ENCODE peak calls at places on chromosomes 11 and 22, in eight cellular contexts. V, J, B, E, L, G, Y and R are unnamed samples.

GRCh38 chr11:119717839-119718534 is 11.0 kb downstream of the NECTIN1 start:
- DNase-seq in V (no peak), J (no peak), B (no peak), E (no peak), L (no peak), G (no peak), Y (no peak), R (no peak)

GRCh38 chr11:117300301-117300700 is 9.2 kb downstream of the BACE1-AS start:
- DNase-seq in V (peak), J (peak), B (no peak), E (peak), L (peak), G (no peak), Y (peak), R (no peak)

GRCh38 chr22:50085211-50085999 is at the start of gene MLC1:
- DNase-seq in V (no peak), J (no peak), B (no peak), E (no peak), L (peak), G (no peak), Y (no peak), R (no peak)

GRCh38 chr11:134535029-134536025 is 123.3 kb upstream of the B3GAT1 start:
- DNase-seq in V (no peak), J (peak), B (no peak), E (no peak), L (no peak), G (no peak), Y (no peak), R (peak)

GRCh38 chr11:118625976-118626375 is 18.6 kb downstream of the PHLDB1 start:
- DNase-seq in V (no peak), J (no peak), B (no peak), E (no peak), L (no peak), G (no peak), Y (no peak), R (no peak)

GRCh38 chr22:45533731-45534130 is 31.0 kb downstream of the FBLN1 start:
- DNase-seq in V (no peak), J (no peak), B (no peak), E (no peak), L (no peak), G (no peak), Y (no peak), R (no peak)

GRCh38 chr22:40175571-40176105 is 2.1 kb upstream of the TNRC6B start:
- DNase-seq in V (peak), J (no peak), B (no peak), E (no peak), L (no peak), G (peak), Y (no peak), R (no peak)

GRCh38 chr22:46373166-46373565 is 37.7 kb downstream of the TRMU start:
- DNase-seq in V (no peak), J (no peak), B (no peak), E (peak), L (no peak), G (peak), Y (peak), R (no peak)

GRCh38 chr11:74255741-74256369 is 55.6 kb downstream of the P4HA3 start:
- DNase-seq in V (peak), J (peak), B (no peak), E (peak), L (peak), G (peak), Y (peak), R (no peak)

GRCh38 chr11:29612423-29612822 is 404.4 kb downstream of the KCNA4 start:
- DNase-seq in V (no peak), J (no peak), B (no peak), E (no peak), L (no peak), G (no peak), Y (no peak), R (no peak)

DNA sequence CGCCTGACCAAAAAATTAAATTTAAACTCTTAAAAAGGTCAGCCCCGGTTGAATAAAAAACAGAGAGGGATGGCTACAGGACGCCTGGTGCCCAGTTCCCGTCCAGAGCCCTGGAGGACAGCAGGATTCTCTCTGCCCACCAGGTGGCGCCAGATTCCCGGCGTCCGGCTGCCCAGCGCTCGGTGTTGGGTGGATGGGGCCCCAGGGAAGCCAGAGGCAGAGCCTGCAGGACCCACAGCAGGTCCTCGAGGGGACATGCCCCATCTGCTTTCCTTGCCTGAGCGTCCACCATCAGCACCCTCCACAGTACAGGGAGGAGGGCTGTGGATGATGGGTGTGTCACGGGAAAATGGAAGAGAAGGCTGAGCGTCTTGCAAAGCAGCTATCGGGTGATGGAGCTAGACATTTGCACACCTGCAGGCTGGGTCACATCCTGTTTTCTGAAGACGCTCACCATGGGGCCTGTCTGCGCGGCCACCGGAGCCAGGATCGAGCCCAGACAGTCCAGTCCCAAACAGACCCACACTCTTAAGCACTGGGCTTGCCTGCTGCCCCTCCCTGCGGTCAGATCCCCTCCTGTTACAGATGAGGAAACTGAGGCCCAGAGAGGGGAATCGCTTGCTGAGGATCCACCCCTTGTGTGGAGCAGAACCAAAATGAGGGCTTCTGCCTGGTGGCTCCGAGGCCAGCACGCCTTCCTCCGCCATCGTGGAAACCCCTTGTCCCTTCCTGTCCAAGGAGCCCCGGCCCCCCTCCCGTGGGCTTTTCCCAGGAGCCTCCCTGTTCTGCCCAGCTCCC is 18.5 kb upstream of the CBX7 start:
- DNase-seq in V (peak), J (peak), B (peak), E (peak), L (peak), G (peak), Y (peak), R (peak)
- H3K4me3 ChIP-seq in V (no peak), J (no peak), B (no peak), E (no peak), L (no peak), G (no peak), Y (peak), R (peak)

GRCh38 chr11:112785717-112786116 is 175.5 kb upstream of the NCAM1 start:
- DNase-seq in V (peak), J (peak), B (no peak), E (no peak), L (peak), G (no peak), Y (no peak), R (no peak)
- H3K27ac ChIP-seq in V (peak), J (peak), B (peak), E (no peak), L (no peak), G (no peak), Y (peak), R (no peak)

DNA sequence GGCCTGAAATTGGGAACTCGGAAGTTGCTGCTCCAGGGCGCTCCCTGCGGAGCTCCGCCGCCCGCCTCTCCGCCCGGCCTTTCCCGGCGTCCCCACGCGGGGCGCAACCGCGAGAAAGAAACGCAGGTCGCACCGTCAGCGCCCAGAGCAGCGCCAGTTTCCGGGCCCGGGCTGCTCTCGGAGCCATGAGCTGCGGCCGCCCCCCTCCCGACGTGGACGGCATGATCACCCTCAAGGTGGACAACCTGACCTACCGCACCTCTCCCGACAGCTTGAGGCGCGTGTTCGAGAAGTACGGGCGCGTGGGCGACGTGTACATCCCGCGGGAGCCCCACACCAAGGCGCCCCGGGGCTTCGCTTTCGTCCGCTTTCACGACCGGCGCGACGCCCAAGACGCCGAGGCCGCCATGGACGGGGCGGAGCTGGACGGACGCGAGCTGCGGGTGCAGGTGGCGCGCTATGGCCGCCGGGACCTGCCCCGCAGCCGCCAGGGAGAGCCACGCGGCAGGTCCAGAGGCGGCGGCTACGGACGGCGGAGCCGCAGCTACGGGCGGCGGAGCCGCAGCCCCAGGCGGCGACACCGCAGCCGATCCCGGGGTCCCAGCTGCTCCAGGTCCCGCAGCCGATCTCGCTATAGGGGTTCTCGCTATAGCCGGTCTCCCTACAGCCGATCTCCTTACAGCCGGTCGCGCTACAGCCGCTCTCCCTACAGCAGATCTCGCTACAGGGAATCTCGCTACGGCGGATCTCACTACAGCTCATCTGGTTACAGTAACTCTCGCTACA is 516 bp downstream of the SRSF8 start:
- DNase-seq in V (peak), J (peak), B (peak), E (peak), L (peak), G (peak), Y (peak), R (peak)
- TF ChIP-seq CTCF in V (peak), J (peak), B (peak), E (peak), L (peak), G (peak), Y (peak), R (peak)

GRCh38 chr11:20156280-20156875 is 3.9 kb downstream of the DBX1 start:
- DNase-seq in V (no peak), J (no peak), B (no peak), E (no peak), L (no peak), G (peak), Y (peak), R (no peak)
- H3K4me3 ChIP-seq in V (peak), J (no peak), B (no peak), E (no peak), L (no peak), G (peak), Y (peak), R (peak)

GRCh38 chr11:36035454-36035853 is 91.6 kb downstream of the LDLRAD3 start:
- DNase-seq in V (no peak), J (no peak), B (no peak), E (peak), L (no peak), G (no peak), Y (no peak), R (no peak)

GRCh38 chr11:36034572-36035331 is 90.9 kb downstream of the LDLRAD3 start:
- DNase-seq in V (no peak), J (no peak), B (no peak), E (no peak), L (peak), G (no peak), Y (no peak), R (no peak)

GRCh38 chr11:36030707-36031365 is 87.0 kb downstream of the LDLRAD3 start:
- DNase-seq in V (no peak), J (no peak), B (no peak), E (no peak), L (peak), G (no peak), Y (no peak), R (no peak)

GRCh38 chr11:36033936-36034335 is 90.1 kb downstream of the LDLRAD3 start:
- DNase-seq in V (no peak), J (no peak), B (no peak), E (no peak), L (no peak), G (no peak), Y (no peak), R (no peak)

DNA sequence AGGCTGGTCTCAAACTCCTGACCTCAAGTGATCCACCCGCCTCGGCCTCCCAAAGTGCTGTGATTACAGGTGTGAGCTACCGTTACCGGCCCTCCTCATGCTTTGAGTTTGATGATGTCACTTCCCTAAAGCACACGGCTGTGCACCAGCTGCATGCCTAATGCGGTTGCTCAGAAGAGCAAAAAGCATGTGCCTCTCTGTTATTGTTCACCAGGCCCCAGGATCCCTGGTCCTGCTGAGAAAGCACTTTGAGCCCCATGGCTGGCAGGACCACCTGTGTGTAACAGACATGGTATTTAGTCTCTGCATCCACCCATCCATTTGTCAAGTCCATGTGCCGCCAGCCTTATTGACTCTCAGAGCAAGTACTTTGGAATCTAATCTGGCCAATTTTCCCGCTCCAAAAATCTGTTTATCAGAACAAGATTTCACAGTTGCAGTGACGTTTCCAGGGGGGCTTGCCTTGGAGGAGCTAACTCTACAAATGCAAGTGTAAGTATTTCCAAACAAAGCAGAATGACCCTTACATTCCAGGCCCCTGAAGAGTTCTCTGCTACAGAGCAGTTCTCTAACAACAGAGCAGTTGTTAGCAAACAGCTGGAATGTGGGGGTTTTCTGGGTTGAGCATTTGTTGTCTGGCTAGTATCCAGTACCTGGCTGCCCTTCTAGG is 89.4 kb downstream of the LDLRAD3 start:
- DNase-seq in V (no peak), J (no peak), B (no peak), E (no peak), L (peak), G (no peak), Y (no peak), R (no peak)
- H3K27ac ChIP-seq in V (no peak), J (no peak), B (no peak), E (no peak), L (no peak), G (no peak), Y (no peak), R (no peak)

GRCh38 chr22:35380537-35381423 is at the start of gene HMOX1:
- DNase-seq in V (peak), J (peak), B (peak), E (peak), L (peak), G (peak), Y (peak), R (peak)
- TF ChIP-seq CTCF in V (no peak), J (peak), B (no peak), E (no peak), L (peak), G (no peak), Y (no peak), R (no peak)

GRCh38 chr22:25752615-25753214 is 10.7 kb downstream of the MYO18B start:
- DNase-seq in V (no peak), J (no peak), B (no peak), E (no peak), L (no peak), G (no peak), Y (no peak), R (no peak)
- H3K4me3 ChIP-seq in V (no peak), J (no peak), B (no peak), E (no peak), L (no peak), G (no peak), Y (no peak), R (no peak)

GRCh38 chr11:34650528-34650927 is 29.6 kb downstream of the EHF start:
- DNase-seq in V (no peak), J (no peak), B (no peak), E (no peak), L (peak), G (no peak), Y (no peak), R (no peak)
- H3K27ac ChIP-seq in V (no peak), J (no peak), B (peak), E (peak), L (no peak), G (no peak), Y (no peak), R (no peak)

DNA sequence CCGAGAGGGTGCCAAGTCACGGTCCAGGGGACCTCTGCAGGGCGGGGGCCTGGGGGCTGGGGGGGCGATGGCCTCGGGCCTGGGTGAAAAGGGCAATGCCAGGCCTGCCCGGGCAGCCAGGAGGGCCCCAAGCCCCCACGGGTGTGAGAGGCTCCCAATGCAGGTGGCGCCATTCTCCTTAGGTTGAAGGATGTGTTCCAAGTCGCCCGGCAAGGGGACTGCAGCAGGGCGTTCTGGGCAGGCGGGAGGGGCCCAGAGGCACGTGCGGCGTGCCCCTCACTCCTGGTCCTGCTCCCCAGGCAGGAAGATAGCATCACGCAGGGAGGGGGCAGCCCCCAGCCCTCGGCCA is 730 bp upstream of the TNNI2 start:
- DNase-seq in V (no peak), J (no peak), B (no peak), E (no peak), L (no peak), G (no peak), Y (no peak), R (no peak)
- TF ChIP-seq CTCF in V (no peak), J (peak), B (no peak), E (peak), L (no peak), G (no peak), Y (no peak), R (peak)